ENCODE peak calls at places on chromosomes 12 and 14, in nine cellular contexts. One of them, this sample, is unnamed.
A peak's percentile ranks its signal among the peaks of the same experiment; 100 is the strongest.

GRCh38 chr12:21831671-21832357 is 57.3 kb upstream of the KCNJ8 start:
- DNase-seq in foreskin keratinocyte: no peak
- DNase-seq in pancreas: no peak
- DNase-seq in GM10248: no peak
- DNase-seq in AG09309: no peak
- DNase-seq in fibroblast of lung: peak; percentile 36
- DNase-seq in lower leg skin: no peak
- DNase-seq in choroid plexus epithelial cell: peak; percentile 66
- DNase-seq in SK-N-SH: no peak
- DNase-seq in this sample: peak; percentile 95

GRCh38 chr12:84904051-84904450 is 8.5 kb downstream of the SLC6A15 start:
- DNase-seq in foreskin keratinocyte: no peak
- DNase-seq in AG09309: no peak
- DNase-seq in fibroblast of lung: no peak
- DNase-seq in pancreas: no peak
- DNase-seq in choroid plexus epithelial cell: no peak
- DNase-seq in SK-N-SH: no peak
- DNase-seq in GM10248: no peak
- DNase-seq in lower leg skin: no peak
- DNase-seq in this sample: no peak

GRCh38 chr12:62146323-62146722 is 113.9 kb upstream of the USP15 start:
- DNase-seq in foreskin keratinocyte: no peak
- DNase-seq in choroid plexus epithelial cell: no peak
- DNase-seq in fibroblast of lung: no peak
- DNase-seq in pancreas: no peak
- DNase-seq in GM10248: no peak
- DNase-seq in SK-N-SH: no peak
- DNase-seq in lower leg skin: no peak
- DNase-seq in AG09309: no peak
- DNase-seq in this sample: no peak

GRCh38 chr12:46400406-46400805 is 27.8 kb upstream of the SLC38A2 start:
- DNase-seq in GM10248: no peak
- DNase-seq in pancreas: no peak
- DNase-seq in foreskin keratinocyte: peak; percentile 54
- DNase-seq in AG09309: no peak
- DNase-seq in fibroblast of lung: peak; percentile 84
- DNase-seq in SK-N-SH: no peak
- DNase-seq in lower leg skin: no peak
- DNase-seq in choroid plexus epithelial cell: peak; percentile 30
- DNase-seq in this sample: peak; percentile 90

GRCh38 chr12:80709811-80710726 is 2.6 kb downstream of the MYF6 start:
- DNase-seq in fibroblast of lung: no peak
- DNase-seq in pancreas: no peak
- DNase-seq in AG09309: no peak
- DNase-seq in lower leg skin: no peak
- DNase-seq in SK-N-SH: peak; percentile 43
- DNase-seq in foreskin keratinocyte: no peak
- DNase-seq in GM10248: no peak
- DNase-seq in choroid plexus epithelial cell: peak; percentile 7
- DNase-seq in this sample: no peak

GRCh38 chr12:128073937-128074336 is 193.0 kb upstream of the TMEM132C start:
- DNase-seq in SK-N-SH: no peak
- DNase-seq in foreskin keratinocyte: no peak
- DNase-seq in lower leg skin: peak; percentile 61
- DNase-seq in fibroblast of lung: no peak
- DNase-seq in pancreas: no peak
- DNase-seq in choroid plexus epithelial cell: no peak
- DNase-seq in AG09309: no peak
- DNase-seq in GM10248: no peak
- DNase-seq in this sample: no peak

GRCh38 chr14:47435331-47435965 is 240.0 kb downstream of the MDGA2 start:
- DNase-seq in choroid plexus epithelial cell: no peak
- DNase-seq in foreskin keratinocyte: no peak
- DNase-seq in SK-N-SH: no peak
- DNase-seq in AG09309: no peak
- DNase-seq in GM10248: no peak
- DNase-seq in pancreas: no peak
- DNase-seq in lower leg skin: no peak
- DNase-seq in fibroblast of lung: no peak
- DNase-seq in this sample: no peak

GRCh38 chr14:42642787-42643186 is 1036.1 kb downstream of the LRFN5 start:
- DNase-seq in foreskin keratinocyte: no peak
- DNase-seq in lower leg skin: no peak
- DNase-seq in fibroblast of lung: no peak
- DNase-seq in AG09309: no peak
- DNase-seq in GM10248: no peak
- DNase-seq in SK-N-SH: no peak
- DNase-seq in choroid plexus epithelial cell: no peak
- DNase-seq in pancreas: no peak
- DNase-seq in this sample: no peak

GRCh38 chr14:55125403-55125802 is 3.6 kb upstream of the LGALS3 start:
- DNase-seq in choroid plexus epithelial cell: no peak
- DNase-seq in foreskin keratinocyte: no peak
- DNase-seq in pancreas: no peak
- DNase-seq in lower leg skin: no peak
- DNase-seq in SK-N-SH: no peak
- DNase-seq in fibroblast of lung: no peak
- DNase-seq in AG09309: no peak
- DNase-seq in GM10248: no peak
- DNase-seq in this sample: no peak

GRCh38 chr14:30209136-30209535 is 281.5 kb upstream of the PRKD1 start:
- DNase-seq in GM10248: no peak
- DNase-seq in foreskin keratinocyte: no peak
- DNase-seq in pancreas: no peak
- DNase-seq in choroid plexus epithelial cell: no peak
- DNase-seq in SK-N-SH: no peak
- DNase-seq in AG09309: no peak
- DNase-seq in fibroblast of lung: no peak
- DNase-seq in lower leg skin: no peak
- DNase-seq in this sample: no peak

GRCh38 chr14:67622675-67623074 is 3.0 kb downstream of the ARG2 start:
- DNase-seq in GM10248: no peak
- DNase-seq in choroid plexus epithelial cell: peak; percentile 93
- DNase-seq in SK-N-SH: no peak
- DNase-seq in lower leg skin: no peak
- DNase-seq in fibroblast of lung: peak; percentile 85
- DNase-seq in pancreas: no peak
- DNase-seq in foreskin keratinocyte: peak; percentile 72
- DNase-seq in AG09309: peak; percentile 50
- DNase-seq in this sample: peak; percentile 81

GRCh38 chr12:62925680-62926079 is 9.3 kb downstream of the PPM1H start:
- DNase-seq in fibroblast of lung: no peak
- DNase-seq in SK-N-SH: no peak
- DNase-seq in choroid plexus epithelial cell: no peak
- DNase-seq in AG09309: no peak
- DNase-seq in pancreas: no peak
- DNase-seq in GM10248: no peak
- DNase-seq in lower leg skin: no peak
- DNase-seq in foreskin keratinocyte: no peak
- DNase-seq in this sample: no peak

GRCh38 chr12:46872135-46872534 is 46.3 kb upstream of the SLC38A4 start:
- DNase-seq in foreskin keratinocyte: no peak
- DNase-seq in fibroblast of lung: no peak
- DNase-seq in lower leg skin: no peak
- DNase-seq in GM10248: no peak
- DNase-seq in AG09309: no peak
- DNase-seq in SK-N-SH: no peak
- DNase-seq in choroid plexus epithelial cell: no peak
- DNase-seq in pancreas: no peak
- DNase-seq in this sample: no peak

GRCh38 chr14:71692496-71692895 is 239.7 kb upstream of the RGS6 start:
- DNase-seq in choroid plexus epithelial cell: peak; percentile 36
- DNase-seq in GM10248: no peak
- DNase-seq in fibroblast of lung: peak; percentile 83
- DNase-seq in pancreas: no peak
- DNase-seq in lower leg skin: no peak
- DNase-seq in foreskin keratinocyte: no peak
- DNase-seq in SK-N-SH: no peak
- DNase-seq in AG09309: no peak
- DNase-seq in this sample: peak; percentile 55

GRCh38 chr14:99479903-99480855 is 480 bp downstream of the SETD3 start:
- DNase-seq in foreskin keratinocyte: peak; percentile 39
- DNase-seq in pancreas: peak; percentile 56
- DNase-seq in choroid plexus epithelial cell: peak; percentile 65
- DNase-seq in lower leg skin: peak; percentile 92
- DNase-seq in SK-N-SH: peak; percentile 61
- DNase-seq in fibroblast of lung: peak; percentile 73
- DNase-seq in GM10248: peak; percentile 53
- DNase-seq in AG09309: peak; percentile 24
- DNase-seq in this sample: peak; percentile 67

GRCh38 chr14:65456247-65456646 is 43.7 kb downstream of the FUT8 start:
- DNase-seq in foreskin keratinocyte: no peak
- DNase-seq in AG09309: no peak
- DNase-seq in lower leg skin: no peak
- DNase-seq in SK-N-SH: no peak
- DNase-seq in pancreas: no peak
- DNase-seq in fibroblast of lung: no peak
- DNase-seq in choroid plexus epithelial cell: no peak
- DNase-seq in GM10248: no peak
- DNase-seq in this sample: no peak

GRCh38 chr12:1607940-1608782 is 13.8 kb upstream of the FBXL14 start:
- DNase-seq in GM10248: no peak
- DNase-seq in choroid plexus epithelial cell: peak; percentile 56
- DNase-seq in fibroblast of lung: no peak
- DNase-seq in foreskin keratinocyte: no peak
- DNase-seq in pancreas: no peak
- DNase-seq in SK-N-SH: no peak
- DNase-seq in AG09309: no peak
- DNase-seq in lower leg skin: no peak
- DNase-seq in this sample: peak; percentile 28

GRCh38 chr12:7289743-7290142 is 14.1 kb upstream of the ACSM4 start:
- DNase-seq in SK-N-SH: no peak
- DNase-seq in AG09309: no peak
- DNase-seq in lower leg skin: no peak
- DNase-seq in choroid plexus epithelial cell: peak; percentile 3
- DNase-seq in fibroblast of lung: no peak
- DNase-seq in GM10248: no peak
- DNase-seq in pancreas: no peak
- DNase-seq in foreskin keratinocyte: peak; percentile 6
- DNase-seq in this sample: peak; percentile 19

GRCh38 chr12:101889216-101889752 is 11.9 kb downstream of the DRAM1 start:
- DNase-seq in choroid plexus epithelial cell: no peak
- DNase-seq in SK-N-SH: no peak
- DNase-seq in pancreas: no peak
- DNase-seq in lower leg skin: no peak
- DNase-seq in GM10248: no peak
- DNase-seq in AG09309: no peak
- DNase-seq in fibroblast of lung: no peak
- DNase-seq in foreskin keratinocyte: no peak
- DNase-seq in this sample: no peak
- TF ChIP-seq CTCF in choroid plexus epithelial cell: no peak
- TF ChIP-seq CTCF in SK-N-SH: no peak
- TF ChIP-seq CTCF in pancreas: no peak
- TF ChIP-seq CTCF in lower leg skin: no peak
- TF ChIP-seq CTCF in GM10248: no peak
- TF ChIP-seq CTCF in AG09309: no peak
- TF ChIP-seq CTCF in fibroblast of lung: no peak
- TF ChIP-seq CTCF in foreskin keratinocyte: no peak
- TF ChIP-seq CTCF in this sample: no peak

DNA sequence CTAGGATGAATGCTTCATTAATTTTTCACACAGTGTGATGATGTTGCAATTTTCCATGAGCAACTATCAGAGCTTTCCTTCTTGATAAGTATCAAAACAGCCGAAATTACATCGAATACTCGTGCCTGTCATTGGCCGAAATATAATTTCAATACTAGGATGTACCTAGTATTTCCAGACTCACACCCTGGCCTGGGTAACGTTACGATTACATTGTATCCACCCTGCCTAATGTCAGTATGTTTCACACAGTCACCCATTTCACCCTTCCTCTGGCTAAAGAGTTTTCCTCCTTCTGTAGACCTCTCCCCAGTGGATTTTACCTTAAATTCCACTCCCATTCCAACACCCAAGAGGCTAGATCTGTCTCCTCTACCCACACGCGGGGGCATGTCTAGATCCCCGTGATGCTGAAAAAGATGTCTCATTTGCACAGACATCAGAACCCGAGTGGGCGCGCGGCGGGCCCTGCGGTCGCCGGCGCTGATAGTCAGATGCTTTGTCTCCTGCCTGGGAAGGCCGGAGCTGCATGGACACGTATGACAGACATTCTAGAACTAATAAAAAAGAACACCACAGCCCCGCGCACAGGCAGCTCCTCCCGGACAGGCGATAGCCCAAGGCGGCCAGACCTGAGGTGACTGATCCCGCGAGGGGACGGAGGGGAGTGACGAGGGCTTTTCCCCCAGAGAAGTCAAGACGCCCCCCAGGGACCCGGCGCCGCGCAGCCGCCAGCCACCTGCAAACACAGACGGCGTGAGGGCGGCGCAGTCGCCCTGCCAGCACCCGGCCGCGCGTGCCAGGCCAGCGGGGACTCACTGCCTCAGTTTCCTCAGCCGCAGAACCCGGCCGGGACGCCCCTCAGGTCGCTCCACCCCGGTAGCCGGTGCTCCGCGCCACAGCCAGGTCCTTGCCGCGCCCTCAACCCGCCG is 691 bp downstream of the KIF21A start:
- DNase-seq in GM10248: peak; percentile 54
- DNase-seq in pancreas: peak; percentile 36
- DNase-seq in SK-N-SH: peak; percentile 57
- DNase-seq in fibroblast of lung: peak; percentile 48
- DNase-seq in choroid plexus epithelial cell: no peak
- DNase-seq in lower leg skin: peak; percentile 89
- DNase-seq in foreskin keratinocyte: peak; percentile 39
- DNase-seq in AG09309: no peak
- DNase-seq in this sample: peak; percentile 18
- TF ChIP-seq CTCF in GM10248: no peak
- TF ChIP-seq CTCF in pancreas: no peak
- TF ChIP-seq CTCF in SK-N-SH: no peak
- TF ChIP-seq CTCF in fibroblast of lung: no peak
- TF ChIP-seq CTCF in choroid plexus epithelial cell: no peak
- TF ChIP-seq CTCF in lower leg skin: no peak
- TF ChIP-seq CTCF in foreskin keratinocyte: no peak
- TF ChIP-seq CTCF in AG09309: no peak
- TF ChIP-seq CTCF in this sample: no peak

GRCh38 chr12:95943231-95943842 is at the start of gene AMDHD1:
- DNase-seq in GM10248: peak; percentile 61
- DNase-seq in fibroblast of lung: peak; percentile 61
- DNase-seq in AG09309: no peak
- DNase-seq in choroid plexus epithelial cell: peak; percentile 41
- DNase-seq in pancreas: peak; percentile 34
- DNase-seq in lower leg skin: peak; percentile 89
- DNase-seq in foreskin keratinocyte: no peak
- DNase-seq in SK-N-SH: peak; percentile 85
- DNase-seq in this sample: peak; percentile 36
- TF ChIP-seq CTCF in GM10248: no peak
- TF ChIP-seq CTCF in fibroblast of lung: peak; percentile 5
- TF ChIP-seq CTCF in AG09309: peak; percentile 23
- TF ChIP-seq CTCF in choroid plexus epithelial cell: peak; percentile 1
- TF ChIP-seq CTCF in pancreas: peak; percentile 7
- TF ChIP-seq CTCF in lower leg skin: no peak
- TF ChIP-seq CTCF in foreskin keratinocyte: peak; percentile 36
- TF ChIP-seq CTCF in SK-N-SH: peak; percentile 28
- TF ChIP-seq CTCF in this sample: no peak

DNA sequence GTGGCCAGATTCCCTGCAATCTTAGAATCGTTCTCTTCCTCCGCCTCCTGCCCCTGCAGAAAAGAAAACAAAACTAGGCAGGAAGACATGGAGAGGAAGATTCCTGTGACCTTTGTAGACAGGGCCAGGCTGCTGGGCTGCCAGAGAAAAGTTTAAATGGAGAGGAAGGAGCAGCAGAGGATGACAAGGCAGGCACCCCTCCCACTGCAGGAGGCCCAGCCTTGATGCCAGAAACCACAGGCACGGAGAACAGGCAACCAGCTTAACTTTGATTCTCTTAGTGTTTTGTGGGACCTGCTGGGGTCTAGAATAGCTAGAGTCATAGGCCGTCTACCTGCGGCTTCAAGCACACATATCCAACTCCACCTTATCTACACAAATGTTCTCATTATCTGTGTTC is 609.3 kb downstream of the AACS start:
- DNase-seq in fibroblast of lung: no peak
- DNase-seq in GM10248: no peak
- DNase-seq in AG09309: no peak
- DNase-seq in pancreas: no peak
- DNase-seq in foreskin keratinocyte: no peak
- DNase-seq in choroid plexus epithelial cell: no peak
- DNase-seq in lower leg skin: no peak
- DNase-seq in SK-N-SH: no peak
- DNase-seq in this sample: no peak
- TF ChIP-seq CTCF in fibroblast of lung: no peak
- TF ChIP-seq CTCF in GM10248: no peak
- TF ChIP-seq CTCF in AG09309: no peak
- TF ChIP-seq CTCF in pancreas: no peak
- TF ChIP-seq CTCF in foreskin keratinocyte: no peak
- TF ChIP-seq CTCF in choroid plexus epithelial cell: no peak
- TF ChIP-seq CTCF in lower leg skin: no peak
- TF ChIP-seq CTCF in SK-N-SH: no peak
- TF ChIP-seq CTCF in this sample: no peak

This sample was measured in fibroblast of mammary gland.